ENCODE peak calls at places on chromosomes 5 and 9, in six cellular contexts. R is body of pancreas; V is CD8-positive, alpha-beta T cell; E is heart right ventricle; Q is mammary epithelial cell; H is sigmoid colon. P is an unnamed sample.

GRCh38 chr5:10760033-10760975 is 730 bp downstream of the DAP start:
- DNase-seq in E (no peak), Q (peak; percentile 42), V (no peak), H (peak; percentile 71), R (peak; percentile 82), P (no peak)

GRCh38 chr5:5387192-5387591 is 35.3 kb upstream of the ICE1 start:
- DNase-seq in H (no peak), E (no peak), V (no peak), R (no peak), Q (no peak), P (no peak)

GRCh38 chr5:36611520-36612274 is 5.3 kb downstream of the SLC1A3 start:
- DNase-seq in Q (no peak), R (no peak), V (no peak), H (no peak), E (no peak), P (no peak)

GRCh38 chr5:36870399-36871040 is 6.0 kb upstream of the NIPBL start:
- DNase-seq in V (no peak), H (no peak), Q (peak; percentile 62), R (no peak), E (no peak), P (no peak)

GRCh38 chr5:139711852-139712171 is 63.7 kb downstream of the CXXC5 start:
- DNase-seq in R (peak; percentile 39), Q (no peak), V (no peak), E (no peak), H (peak; percentile 72), P (no peak)

GRCh38 chr9:91483189-91483691 is 59.6 kb upstream of the NFIL3 start:
- DNase-seq in E (peak; percentile 37), H (no peak), R (no peak), Q (no peak), V (no peak), P (peak; percentile 80)

GRCh38 chr5:173705512-173705825 is 89.0 kb upstream of the BOD1 start:
- DNase-seq in H (no peak), E (no peak), V (no peak), Q (no peak), R (no peak), P (no peak)

GRCh38 chr9:133569109-133569785 is 34.7 kb downstream of the ADAMTSL2 start:
- DNase-seq in H (no peak), E (no peak), V (no peak), Q (no peak), R (no peak), P (no peak)

GRCh38 chr9:30103647-30104394 is 2280.6 kb upstream of the ACO1 start:
- DNase-seq in R (no peak), E (no peak), H (no peak), Q (no peak), V (no peak), P (no peak)

GRCh38 chr5:1130218-1130946 is 18.5 kb upstream of the SLC12A7 start:
- DNase-seq in Q (no peak), H (no peak), R (peak; percentile 89), V (no peak), E (no peak), P (no peak)

GRCh38 chr5:57215629-57216195 is 41.9 kb downstream of the GPBP1 start:
- DNase-seq in Q (peak; percentile 39), E (no peak), V (no peak), H (no peak), R (no peak), P (no peak)

GRCh38 chr9:28329323-28329722 is 756.0 kb upstream of the C9orf72 start:
- DNase-seq in Q (peak; percentile 44), E (no peak), H (no peak), V (no peak), R (no peak), P (no peak)

GRCh38 chr5:20536339-20536738 is 548.3 kb upstream of the CDH18 start:
- DNase-seq in E (no peak), H (no peak), V (no peak), R (no peak), Q (no peak), P (no peak)

GRCh38 chr5:143245929-143246561 is 157.4 kb downstream of the NR3C1 start:
- DNase-seq in Q (peak; percentile 96), E (no peak), H (no peak), R (no peak), V (no peak), P (no peak)

GRCh38 chr9:133696036-133696435 is 42.1 kb downstream of the SARDH start:
- DNase-seq in Q (no peak), V (no peak), R (no peak), E (no peak), H (no peak), P (no peak)

GRCh38 chr9:122445155-122445749 is 32.5 kb downstream of the OR1J1 start:
- DNase-seq in H (no peak), R (no peak), Q (no peak), V (no peak), E (no peak), P (no peak)

GRCh38 chr5:116359575-116359974 is 215.0 kb downstream of the SEMA6A start:
- DNase-seq in R (no peak), V (no peak), E (no peak), H (no peak), Q (no peak), P (no peak)

GRCh38 chr5:76602094-76602726 is 21.0 kb downstream of the F2RL2 start:
- DNase-seq in E (no peak), V (no peak), Q (no peak), H (no peak), R (no peak), P (no peak)

GRCh38 chr9:122418016-122418415 is 47.2 kb downstream of the PTGS1 start:
- DNase-seq in R (no peak), E (no peak), V (no peak), H (no peak), Q (no peak), P (no peak)

GRCh38 chr5:89282038-89282831 is 399.3 kb upstream of the MEF2C start:
- DNase-seq in V (no peak), R (no peak), E (no peak), H (no peak), Q (no peak), P (no peak)

GRCh38 chr9:137217276-137218211 is 4.5 kb downstream of the RNF208 start:
- DNase-seq in R (peak; percentile 94), Q (peak; percentile 37), V (no peak), H (no peak), E (peak; percentile 66), P (no peak)

GRCh38 chr9:115025721-115026120 is 92.2 kb downstream of the TNC start:
- DNase-seq in R (no peak), H (no peak), Q (no peak), V (no peak), E (no peak), P (no peak)

GRCh38 chr5:95043234-95043633 is 241.7 kb downstream of the MCTP1 start:
- DNase-seq in E (no peak), H (no peak), R (no peak), Q (no peak), V (no peak), P (no peak)

GRCh38 chr5:142206801-142207200 is 98.2 kb downstream of the NDFIP1 start:
- DNase-seq in V (no peak), R (no peak), Q (no peak), E (no peak), H (no peak), P (no peak)

GRCh38 chr9:126291925-126292324 is 34.7 kb upstream of the MVB12B start:
- DNase-seq in Q (no peak), H (no peak), V (peak; percentile 23), E (no peak), R (no peak), P (no peak)

GRCh38 chr9:126295082-126295477 is 31.5 kb upstream of the MVB12B start:
- DNase-seq in E (no peak), H (no peak), R (no peak), Q (no peak), V (no peak), P (no peak)

GRCh38 chr9:126292736-126293521 is 33.7 kb upstream of the MVB12B start:
- DNase-seq in H (no peak), R (no peak), Q (no peak), V (peak; percentile 45), E (no peak), P (peak; percentile 48)

GRCh38 chr9:126294331-126295081 is 32.1 kb upstream of the MVB12B start:
- DNase-seq in H (no peak), E (no peak), V (peak; percentile 34), Q (no peak), R (no peak), P (no peak)

DNA sequence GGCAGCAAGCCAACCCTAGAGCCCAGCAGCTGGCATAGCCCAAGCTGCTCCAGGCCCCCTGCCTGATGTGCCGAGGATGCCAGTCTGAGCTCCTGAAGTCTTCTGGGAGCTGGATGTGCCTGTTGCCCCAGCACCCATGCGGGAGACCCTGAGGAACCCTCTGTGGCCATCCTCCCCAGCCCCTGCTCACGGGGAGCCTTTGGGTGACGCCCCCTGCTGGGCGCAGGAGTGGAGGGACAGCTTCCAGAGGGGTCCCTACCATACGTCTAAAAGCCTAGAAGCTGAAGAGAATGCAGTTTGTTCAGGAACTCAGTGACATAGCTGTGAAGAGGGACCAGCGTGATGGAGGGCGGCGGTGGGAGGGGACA is 33.1 kb upstream of the MVB12B start:
- DNase-seq in E (no peak), V (peak; percentile 43), Q (no peak), H (no peak), R (no peak), P (peak; percentile 34)
- TF ChIP-seq CTCF in E (no peak), V (no peak), Q (no peak), H (no peak), R (no peak), P (no peak)

GRCh38 chr9:75775173-75775572 is 115.3 kb upstream of the PCSK5 start:
- DNase-seq in E (peak; percentile 23), R (no peak), Q (no peak), H (no peak), V (no peak), P (no peak)
- H3K27ac ChIP-seq in E (no peak overlapping the region), R (no peak overlapping the region), Q (no peak overlapping the region), H (no peak overlapping the region), V (no peak overlapping the region), P (no peak overlapping the region)

DNA sequence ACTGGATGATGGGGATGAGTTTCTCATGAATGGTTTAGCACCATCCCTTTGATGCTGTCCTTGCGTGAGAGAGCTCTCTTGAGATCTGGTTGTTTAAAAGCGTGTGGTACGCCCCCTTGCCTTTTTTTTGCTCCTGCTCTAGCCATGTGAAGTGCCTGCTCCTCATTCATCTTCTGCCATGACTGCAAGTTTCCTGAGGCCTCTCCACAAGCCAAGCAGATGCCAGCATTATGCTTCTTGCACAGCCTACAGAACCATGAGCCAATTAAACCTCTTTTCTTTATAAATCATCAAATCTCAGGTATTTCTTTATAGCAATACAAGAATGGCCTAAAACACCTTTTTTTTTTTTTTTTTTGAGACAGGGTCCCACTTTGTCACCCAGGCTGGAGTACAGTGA is 32.8 kb downstream of the FNIP1 start:
- DNase-seq in E (no peak), Q (no peak), R (no peak), V (no peak), H (no peak), P (no peak)
- H3K9me3 ChIP-seq in E (no peaks in the 10 kb centered on the region), Q (no peaks in the 10 kb centered on the region), R (no peaks in the 10 kb centered on the region), V (peaks cover 3% of the 10 kb centered on the region), H (no peaks in the 10 kb centered on the region), P (no peaks in the 10 kb centered on the region)

DNA sequence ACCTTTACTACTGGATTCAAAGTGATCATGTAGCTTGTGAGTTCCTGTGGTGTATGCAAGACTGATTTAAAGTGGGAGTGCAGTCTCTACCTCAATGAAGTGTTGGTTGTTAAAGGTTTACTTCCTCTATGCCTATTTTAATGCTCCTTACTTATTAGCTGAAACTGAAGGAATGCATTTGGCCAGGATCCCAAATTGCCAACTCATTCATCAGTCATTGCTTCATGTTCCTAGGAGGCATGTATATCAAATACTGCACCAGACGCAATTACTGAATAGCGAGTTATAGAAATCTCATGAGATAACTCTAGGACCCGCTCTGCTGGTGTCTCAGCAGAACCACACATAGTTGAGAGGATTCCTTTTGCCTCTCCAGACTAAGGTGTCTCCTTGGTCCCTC is 143.0 kb upstream of the RPS23 start:
- DNase-seq in H (no peak), E (no peak), Q (peak; percentile 94), V (no peak), R (no peak), P (no peak)
- TF ChIP-seq CTCF in H (no peak), E (no peak), Q (peak; percentile 15), V (no peak), R (no peak), P (no peak)